ENCODE peak calls at places on chromosomes 13 and 19, in four cellular contexts. M, Q, C and G are unnamed samples.

GRCh38 chr19:887072-887471 is 5.9 kb downstream of the MED16 start:
- DNase-seq in M (no peak), Q (peak; percentile 38), C (peak; percentile 58), G (no peak)

GRCh38 chr13:77584111-77584510 is 48.6 kb downstream of the SCEL start:
- DNase-seq in M (no peak), Q (no peak), C (no peak), G (no peak)

GRCh38 chr13:110644892-110645521 is 29.7 kb downstream of the NAXD start:
- DNase-seq in M (peak; percentile 64), Q (no peak), C (peak; percentile 65), G (peak; percentile 63)

GRCh38 chr13:100098445-100099116 is 9.7 kb downstream of the PCCA start:
- DNase-seq in M (no peak), Q (no peak), C (peak; percentile 6), G (no peak)

GRCh38 chr19:10431943-10432735 is 11.8 kb downstream of the PDE4A start:
- DNase-seq in M (no peak), Q (no peak), C (peak; percentile 58), G (peak; percentile 39)

GRCh38 chr13:27635256-27635655 is 13.6 kb downstream of the POLR1D start:
- DNase-seq in M (no peak), Q (no peak), C (no peak), G (no peak)

GRCh38 chr13:42392180-42392579 is 120.2 kb downstream of the AKAP11 start:
- DNase-seq in M (no peak), Q (no peak), C (no peak), G (no peak)

GRCh38 chr19:14115761-14116160 is 1.8 kb downstream of the PRKACA start:
- DNase-seq in M (no peak), Q (no peak), C (no peak), G (no peak)

GRCh38 chr19:44891016-44891882 is at the start of gene TOMM40:
- DNase-seq in M (peak; percentile 33), Q (peak; percentile 99), C (no peak), G (peak; percentile 100)

GRCh38 chr19:30240904-30241695 is 131.1 kb upstream of the ZNF536 start:
- DNase-seq in M (no peak), Q (no peak), C (no peak), G (no peak)

GRCh38 chr13:35179494-35179893 is 237.4 kb downstream of the NBEA start:
- DNase-seq in M (no peak), Q (no peak), C (peak; percentile 60), G (no peak)

GRCh38 chr13:44302948-44303575 is 70.6 kb upstream of the SERP2 start:
- DNase-seq in M (no peak), Q (no peak), C (peak; percentile 88), G (no peak)

GRCh38 chr19:19056636-19057275 is 7.0 kb upstream of the SLC25A42 start:
- DNase-seq in M (no peak), Q (no peak), C (no peak), G (no peak)

GRCh38 chr13:30037766-30038165 is 187.3 kb upstream of the UBL3 start:
- DNase-seq in M (no peak), Q (no peak), C (peak; percentile 40), G (no peak)

GRCh38 chr13:28935104-28935503 is 115.0 kb downstream of the MTUS2 start:
- DNase-seq in M (no peak), Q (no peak), C (no peak), G (no peak)

GRCh38 chr19:19537321-19538048 is 580 bp upstream of the CILP2 start:
- DNase-seq in M (no peak), Q (no peak), C (no peak), G (no peak)

GRCh38 chr13:94128430-94128829 is 351.1 kb downstream of the DCT start:
- DNase-seq in M (no peak), Q (no peak), C (peak; percentile 43), G (no peak)

GRCh38 chr13:64471916-64472315 is 2758.2 kb downstream of the PCDH9 start:
- DNase-seq in M (no peak), Q (peak; percentile 15), C (peak; percentile 62), G (no peak)

GRCh38 chr19:1296078-1296477 is 10.4 kb downstream of the EFNA2 start:
- DNase-seq in M (no peak), Q (no peak), C (no peak), G (no peak)

GRCh38 chr19:57642396-57643046 is 9.6 kb downstream of the ZNF211 start:
- DNase-seq in M (no peak), Q (no peak), C (no peak), G (no peak)

GRCh38 chr19:7831452-7831851 is 1.4 kb downstream of the EVI5L start:
- DNase-seq in M (peak; percentile 47), Q (peak; percentile 70), C (peak; percentile 43), G (no peak)

GRCh38 chr19:10052602-10053360 is 33.3 kb upstream of the SHFL start:
- DNase-seq in M (no peak), Q (no peak), C (no peak), G (no peak)

GRCh38 chr13:110346661-110347067 is 39.6 kb downstream of the COL4A2 start:
- DNase-seq in M (no peak), Q (no peak), C (no peak), G (peak; percentile 68)

GRCh38 chr13:41494202-41494601 is 36.9 kb downstream of the RGCC start:
- DNase-seq in M (no peak), Q (no peak), C (peak; percentile 10), G (no peak)

GRCh38 chr19:410243-410781 is 1.4 kb upstream of the C2CD4C start:
- DNase-seq in M (no peak), Q (no peak), C (no peak), G (no peak)

GRCh38 chr19:34188388-34188787 is 16.1 kb downstream of the LSM14A start:
- DNase-seq in M (no peak), Q (no peak), C (peak; percentile 23), G (no peak)

GRCh38 chr19:34189199-34189916 is 17.1 kb downstream of the LSM14A start:
- DNase-seq in M (no peak), Q (no peak), C (peak; percentile 20), G (no peak)

GRCh38 chr19:34187011-34187410 is 14.7 kb downstream of the LSM14A start:
- DNase-seq in M (no peak), Q (no peak), C (no peak), G (no peak)

GRCh38 chr19:34191355-34191962 is 19.2 kb downstream of the LSM14A start:
- DNase-seq in M (no peak), Q (no peak), C (no peak), G (no peak)

DNA sequence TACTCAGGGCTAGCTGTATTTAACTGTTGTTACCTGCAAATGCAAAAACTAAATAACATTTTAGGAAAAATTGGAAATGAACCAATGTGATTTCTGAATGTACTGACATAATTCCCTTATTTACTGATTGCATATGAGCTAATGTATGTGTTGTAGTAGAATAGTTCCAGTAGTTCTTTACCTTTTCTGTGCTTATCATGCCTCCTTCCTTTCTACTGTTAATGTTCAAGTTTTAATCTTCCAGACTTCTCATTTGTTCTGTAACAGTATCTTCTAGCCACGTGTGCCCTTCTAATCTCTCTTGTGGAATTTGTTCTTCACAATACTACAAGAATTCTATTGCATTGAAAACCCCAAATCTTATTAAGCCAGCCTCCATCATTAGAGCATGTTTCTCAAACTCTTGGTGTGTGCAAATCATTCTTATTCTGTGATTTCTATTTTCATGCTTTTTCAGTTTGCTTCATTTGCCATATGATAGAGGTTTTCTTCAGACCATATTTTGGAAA is 17.7 kb downstream of the LSM14A start:
- DNase-seq in M (no peak), Q (no peak), C (peak; percentile 33), G (no peak)
- H3K4me1 ChIP-seq in M (peaks cover 86% of the 10 kb centered on the region), Q (peaks cover 52% of the 10 kb centered on the region), C (peaks cover 21% of the 10 kb centered on the region), G (peaks cover 8% of the 10 kb centered on the region)

DNA sequence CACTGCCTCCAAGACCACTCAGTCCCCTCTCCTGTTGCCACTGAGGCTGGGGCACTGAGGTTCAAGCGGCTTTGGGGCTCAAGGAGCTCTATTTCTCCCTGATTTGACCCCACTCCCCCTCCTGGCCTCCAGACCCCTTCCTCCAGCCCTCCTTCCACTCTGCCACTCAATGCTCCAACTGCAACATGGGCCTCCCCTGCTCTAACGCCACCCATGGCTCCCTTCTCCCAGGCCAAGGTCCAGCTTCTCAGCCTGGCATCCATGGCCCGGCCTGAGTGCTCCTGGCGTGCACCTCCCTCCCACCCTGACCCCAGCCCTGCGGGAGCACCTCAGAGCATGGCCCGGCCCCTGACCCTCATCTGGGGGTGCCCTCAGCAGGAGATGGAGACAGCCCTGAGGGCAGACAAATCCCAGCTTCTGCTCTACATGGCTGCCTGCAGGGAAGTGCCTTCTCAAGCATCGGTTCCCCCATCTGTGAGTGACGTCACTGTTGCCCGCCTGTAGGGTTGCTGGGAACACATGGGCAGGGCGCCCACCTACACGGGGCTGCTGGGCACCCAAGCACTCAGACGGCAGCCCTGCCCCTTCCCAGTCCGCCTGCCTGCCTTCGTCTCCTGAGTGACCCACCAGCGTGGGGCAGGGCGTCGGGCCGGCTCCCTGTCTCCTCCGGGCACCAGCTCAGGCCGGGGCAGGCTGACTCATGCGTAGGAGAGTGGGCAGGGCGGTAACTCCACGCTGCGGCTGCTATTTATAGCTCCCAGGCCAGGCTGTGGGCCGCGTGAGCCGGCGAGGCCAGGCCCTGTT is 1.6 kb upstream of the DIRAS1 start:
- DNase-seq in M (no peak), Q (no peak), C (peak; percentile 86), G (no peak)
- H3K4me3 ChIP-seq in M (no peak overlapping the region), Q (no peak overlapping the region), C (no peak overlapping the region), G (no peak overlapping the region)

DNA sequence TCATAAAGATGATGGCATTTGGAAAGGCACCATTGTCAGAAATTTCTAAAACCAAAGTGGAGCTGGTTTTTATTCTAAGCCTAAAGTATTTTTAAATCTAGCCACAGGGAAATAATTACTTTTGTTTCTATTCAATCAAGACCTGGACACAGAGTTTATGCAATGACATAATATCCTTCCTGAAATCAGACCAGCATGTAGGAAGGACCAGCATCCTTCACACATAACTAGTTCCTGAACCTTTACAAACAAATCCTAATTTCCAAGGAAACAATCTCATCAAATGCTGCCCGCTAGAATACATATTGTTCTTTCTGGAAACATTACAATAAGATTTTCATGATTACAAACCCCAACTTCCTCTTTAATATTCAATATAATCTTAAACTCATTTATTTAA is 1.5 kb downstream of the STARD13 start:
- DNase-seq in M (no peak), Q (no peak), C (peak; percentile 48), G (no peak)
- H3K27ac ChIP-seq in M (no peak overlapping the region), Q (peak overlapping the region; percentile 85), C (no peak overlapping the region), G (no peak overlapping the region)

GRCh38 chr19:3123956-3124355 is 11.9 kb upstream of the GNA15 start:
- DNase-seq in M (no peak), Q (no peak), C (no peak), G (no peak)

GRCh38 chr19:3123088-3123721 is 12.6 kb upstream of the GNA15 start:
- DNase-seq in M (no peak), Q (no peak), C (no peak), G (no peak)

GRCh38 chr19:3129112-3129511 is 6.7 kb upstream of the GNA15 start:
- DNase-seq in M (peak; percentile 52), Q (peak; percentile 35), C (peak; percentile 76), G (peak; percentile 41)

GRCh38 chr19:3124630-3125029 is 11.2 kb upstream of the GNA15 start:
- DNase-seq in M (peak; percentile 21), Q (no peak), C (no peak), G (no peak)

DNA sequence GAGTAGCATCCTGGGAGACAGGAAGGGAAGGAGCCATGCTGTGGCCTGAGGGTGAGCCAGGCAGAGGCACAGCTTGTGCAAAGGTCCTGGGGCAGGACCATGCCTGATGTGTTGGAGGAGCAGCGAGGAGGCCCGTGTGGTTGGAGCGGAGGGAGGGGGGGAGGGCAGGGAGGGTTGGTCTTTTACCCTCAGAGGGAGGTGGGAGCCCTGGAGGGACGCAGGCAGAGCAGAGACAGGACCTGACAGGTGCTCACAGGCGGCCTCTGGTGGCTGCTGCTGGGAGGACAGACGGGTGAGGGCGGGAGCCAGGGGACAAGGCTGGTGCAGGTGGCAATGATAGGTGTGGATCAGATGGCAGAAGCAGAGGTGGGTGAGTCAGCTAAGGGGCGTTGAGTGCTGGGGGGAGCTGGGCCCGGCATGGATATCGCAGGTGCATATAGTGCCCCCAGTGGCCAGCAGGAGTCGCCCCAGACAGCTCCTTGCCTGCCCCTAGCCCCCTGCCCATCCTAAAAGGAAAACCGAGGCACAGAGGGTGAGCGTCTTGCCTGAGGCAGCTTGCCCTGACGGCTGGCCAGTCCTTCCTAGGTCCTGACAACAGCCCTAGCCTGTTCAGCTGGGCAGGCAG is 9.8 kb upstream of the GNA15 start:
- DNase-seq in M (peak; percentile 63), Q (peak; percentile 43), C (peak; percentile 53), G (peak; percentile 71)
- H3K4me1 ChIP-seq in M (peaks cover 12% of the 10 kb centered on the region), Q (no peaks in the 10 kb centered on the region), C (no peaks in the 10 kb centered on the region), G (no peaks in the 10 kb centered on the region)